ENCODE peak calls at places on chromosomes 3 and 15, in nine cellular contexts. One of them, this sample, is unnamed.

GRCh38 chr3:57755368-57756021 is 614 bp upstream of the SLMAP start:
- DNase-seq in HS-5: no peak
- DNase-seq in WTC11: peak
- DNase-seq in GM12865: peak
- DNase-seq in T-helper 17 cell: peak
- DNase-seq in T-cell: no peak
- DNase-seq in tibial nerve: no peak
- DNase-seq in left cardiac atrium: peak
- DNase-seq in GM19239: peak
- DNase-seq in this sample: no peak

GRCh38 chr15:83364541-83364940 is 80.1 kb upstream of the BNC1 start:
- DNase-seq in HS-5: no peak
- DNase-seq in WTC11: no peak
- DNase-seq in GM12865: no peak
- DNase-seq in T-helper 17 cell: no peak
- DNase-seq in T-cell: no peak
- DNase-seq in tibial nerve: no peak
- DNase-seq in left cardiac atrium: no peak
- DNase-seq in GM19239: no peak
- DNase-seq in this sample: no peak

GRCh38 chr3:188369526-188369925 is 215.6 kb downstream of the LPP start:
- DNase-seq in HS-5: no peak
- DNase-seq in WTC11: no peak
- DNase-seq in GM12865: no peak
- DNase-seq in T-helper 17 cell: no peak
- DNase-seq in T-cell: no peak
- DNase-seq in tibial nerve: no peak
- DNase-seq in left cardiac atrium: no peak
- DNase-seq in GM19239: no peak
- DNase-seq in this sample: no peak

GRCh38 chr15:29242466-29243242 is 27.0 kb downstream of the NSMCE3 start:
- DNase-seq in HS-5: no peak
- DNase-seq in WTC11: no peak
- DNase-seq in GM12865: no peak
- DNase-seq in T-helper 17 cell: no peak
- DNase-seq in T-cell: no peak
- DNase-seq in tibial nerve: no peak
- DNase-seq in left cardiac atrium: no peak
- DNase-seq in GM19239: no peak
- DNase-seq in this sample: no peak

GRCh38 chr3:135513106-135514063 is 452.1 kb upstream of the PPP2R3A start:
- DNase-seq in HS-5: peak
- DNase-seq in WTC11: no peak
- DNase-seq in GM12865: peak
- DNase-seq in T-helper 17 cell: no peak
- DNase-seq in T-cell: no peak
- DNase-seq in tibial nerve: no peak
- DNase-seq in left cardiac atrium: peak
- DNase-seq in GM19239: no peak
- DNase-seq in this sample: no peak

GRCh38 chr3:187767266-187768032 is 22.2 kb upstream of the BCL6 start:
- DNase-seq in HS-5: peak
- DNase-seq in WTC11: no peak
- DNase-seq in GM12865: no peak
- DNase-seq in T-helper 17 cell: no peak
- DNase-seq in T-cell: no peak
- DNase-seq in tibial nerve: no peak
- DNase-seq in left cardiac atrium: no peak
- DNase-seq in GM19239: no peak
- DNase-seq in this sample: no peak

GRCh38 chr3:141649871-141650270 is 88.2 kb upstream of the RNF7 start:
- DNase-seq in HS-5: no peak
- DNase-seq in WTC11: no peak
- DNase-seq in GM12865: no peak
- DNase-seq in T-helper 17 cell: no peak
- DNase-seq in T-cell: no peak
- DNase-seq in tibial nerve: no peak
- DNase-seq in left cardiac atrium: no peak
- DNase-seq in GM19239: no peak
- DNase-seq in this sample: no peak

GRCh38 chr15:66681395-66681794 is 20.6 kb upstream of the SMAD6 start:
- DNase-seq in HS-5: no peak
- DNase-seq in WTC11: no peak
- DNase-seq in GM12865: no peak
- DNase-seq in T-helper 17 cell: no peak
- DNase-seq in T-cell: no peak
- DNase-seq in tibial nerve: no peak
- DNase-seq in left cardiac atrium: no peak
- DNase-seq in GM19239: no peak
- DNase-seq in this sample: no peak

GRCh38 chr15:64883097-64883581 is 28.6 kb upstream of the ANKDD1A start:
- DNase-seq in HS-5: no peak
- DNase-seq in WTC11: no peak
- DNase-seq in GM12865: peak
- DNase-seq in T-helper 17 cell: no peak
- DNase-seq in T-cell: no peak
- DNase-seq in tibial nerve: no peak
- DNase-seq in left cardiac atrium: no peak
- DNase-seq in GM19239: peak
- DNase-seq in this sample: no peak

GRCh38 chr15:99755692-99756409 is 22.6 kb upstream of the LYSMD4 start:
- DNase-seq in HS-5: peak
- DNase-seq in WTC11: peak
- DNase-seq in GM12865: peak
- DNase-seq in T-helper 17 cell: no peak
- DNase-seq in T-cell: peak
- DNase-seq in tibial nerve: peak
- DNase-seq in left cardiac atrium: peak
- DNase-seq in GM19239: peak
- DNase-seq in this sample: peak

GRCh38 chr15:63465104-63465503 is 39.3 kb upstream of the USP3 start:
- DNase-seq in HS-5: no peak
- DNase-seq in WTC11: no peak
- DNase-seq in GM12865: no peak
- DNase-seq in T-helper 17 cell: no peak
- DNase-seq in T-cell: no peak
- DNase-seq in tibial nerve: no peak
- DNase-seq in left cardiac atrium: no peak
- DNase-seq in GM19239: no peak
- DNase-seq in this sample: no peak